ENCODE peak calls at places on chromosomes 1 and 21, in nine cellular contexts. L, X, V, W, G, P, R, E and Q are unnamed samples.

GRCh38 chr1:171663854-171664550 is 11.5 kb upstream of the MYOC start:
- DNase-seq in R (no peak), P (no peak), E (no peak), G (no peak), L (no peak), W (peak; percentile 14), X (no peak), V (no peak), Q (no peak)

GRCh38 chr21:20459838-20460237 is 538.4 kb upstream of the NCAM2 start:
- DNase-seq in V (no peak), L (no peak), X (no peak), E (no peak), W (peak; percentile 8), R (no peak), G (no peak), P (no peak), Q (no peak)

GRCh38 chr21:31872452-31873274 is at the start of gene HUNK:
- DNase-seq in W (peak; percentile 17), V (peak; percentile 12), G (peak; percentile 22), R (peak; percentile 10), E (no peak), X (no peak), P (no peak), L (peak; percentile 15), Q (peak; percentile 58)

GRCh38 chr1:148352470-148353118 is 130.5 kb downstream of the PPIAL4G start:
- DNase-seq in R (no peak), G (no peak), E (no peak), X (no peak), L (no peak), W (no peak), V (no peak), P (no peak), Q (no peak)

GRCh38 chr1:1437904-1438376 is 2.5 kb downstream of the VWA1 start:
- DNase-seq in E (no peak), X (no peak), V (no peak), P (no peak), G (no peak), L (no peak), W (no peak), R (no peak), Q (no peak)

GRCh38 chr21:17976139-17976538 is 157.0 kb upstream of the C21orf91 start:
- DNase-seq in R (no peak), V (peak; percentile 55), G (no peak), P (no peak), X (no peak), W (no peak), E (no peak), L (no peak), Q (no peak)

GRCh38 chr1:55974714-55975441 is 604.5 kb downstream of the PLPP3 start:
- DNase-seq in G (no peak), P (no peak), E (no peak), R (peak; percentile 97), W (peak; percentile 69), L (no peak), V (peak; percentile 83), X (peak; percentile 77), Q (no peak)

GRCh38 chr1:23118957-23119792 is 49.5 kb downstream of the LUZP1 start:
- DNase-seq in R (peak; percentile 54), W (no peak), E (no peak), V (peak; percentile 35), L (no peak), P (no peak), G (no peak), X (no peak), Q (no peak)

GRCh38 chr1:59077739-59078503 is 219.0 kb upstream of the FGGY start:
- DNase-seq in R (no peak), L (no peak), P (no peak), V (no peak), E (no peak), W (no peak), G (no peak), X (no peak), Q (no peak)

GRCh38 chr1:183195146-183195571 is 9.1 kb downstream of the LAMC2 start:
- DNase-seq in X (no peak), P (peak; percentile 81), L (no peak), R (no peak), G (no peak), W (no peak), V (peak; percentile 56), E (peak; percentile 86), Q (no peak)

DNA sequence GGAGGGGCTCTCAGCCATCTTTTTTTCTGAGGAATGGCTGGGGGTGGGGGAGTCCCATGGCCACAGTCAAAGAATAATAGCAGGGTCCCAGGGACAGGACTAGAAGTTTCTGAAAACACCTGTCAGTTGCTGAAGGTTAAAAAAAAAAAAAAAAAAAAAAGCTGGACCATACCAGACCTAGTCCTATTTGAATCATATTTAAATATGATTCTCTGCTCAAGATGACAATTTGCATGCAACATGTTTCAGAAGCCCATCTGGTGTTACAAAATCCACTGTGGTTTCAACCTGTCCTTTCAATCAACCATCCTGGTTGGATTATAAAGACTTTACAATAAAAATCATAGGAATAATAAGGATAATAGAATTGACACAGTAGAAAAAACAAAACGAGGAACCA is 153.7 kb downstream of the TENT5C start:
- DNase-seq in P (no peak), R (no peak), L (no peak), W (no peak), G (no peak), X (no peak), E (peak; percentile 22), V (no peak), Q (no peak)
- H3K4me3 ChIP-seq in P (no peak overlapping the region), R (no peak overlapping the region), L (no peak overlapping the region), W (no peak overlapping the region), G (no peak overlapping the region), X (no peak overlapping the region), E (no peak overlapping the region), V (no peak overlapping the region), Q (no peak overlapping the region)

DNA sequence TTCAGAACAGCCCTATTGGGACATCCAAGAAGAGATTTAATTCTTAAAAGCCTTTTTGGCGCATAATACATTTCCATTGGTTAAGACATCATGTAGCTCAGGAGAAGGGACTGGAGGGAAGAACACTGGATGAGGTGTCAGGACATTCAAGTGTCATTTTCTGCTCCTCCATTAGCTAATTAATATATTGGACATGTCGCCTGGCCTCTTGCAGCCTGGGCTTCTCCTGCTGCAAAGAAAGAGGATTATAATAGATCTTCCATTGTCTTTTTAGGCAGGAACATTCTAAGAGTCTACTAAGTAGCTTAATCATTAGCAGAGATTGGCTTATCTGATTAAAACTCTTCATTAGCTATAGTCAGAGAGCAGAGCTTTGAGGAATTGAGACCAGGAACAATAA is 151.7 kb upstream of the COA6 start:
- DNase-seq in G (no peak), P (no peak), V (no peak), R (no peak), X (no peak), W (no peak), E (no peak), L (no peak), Q (no peak)
- H3K4me3 ChIP-seq in G (no peak overlapping the region), P (no peak overlapping the region), V (no peak overlapping the region), R (no peak overlapping the region), X (no peak overlapping the region), W (no peak overlapping the region), E (no peak overlapping the region), L (no peak overlapping the region), Q (no peak overlapping the region)

DNA sequence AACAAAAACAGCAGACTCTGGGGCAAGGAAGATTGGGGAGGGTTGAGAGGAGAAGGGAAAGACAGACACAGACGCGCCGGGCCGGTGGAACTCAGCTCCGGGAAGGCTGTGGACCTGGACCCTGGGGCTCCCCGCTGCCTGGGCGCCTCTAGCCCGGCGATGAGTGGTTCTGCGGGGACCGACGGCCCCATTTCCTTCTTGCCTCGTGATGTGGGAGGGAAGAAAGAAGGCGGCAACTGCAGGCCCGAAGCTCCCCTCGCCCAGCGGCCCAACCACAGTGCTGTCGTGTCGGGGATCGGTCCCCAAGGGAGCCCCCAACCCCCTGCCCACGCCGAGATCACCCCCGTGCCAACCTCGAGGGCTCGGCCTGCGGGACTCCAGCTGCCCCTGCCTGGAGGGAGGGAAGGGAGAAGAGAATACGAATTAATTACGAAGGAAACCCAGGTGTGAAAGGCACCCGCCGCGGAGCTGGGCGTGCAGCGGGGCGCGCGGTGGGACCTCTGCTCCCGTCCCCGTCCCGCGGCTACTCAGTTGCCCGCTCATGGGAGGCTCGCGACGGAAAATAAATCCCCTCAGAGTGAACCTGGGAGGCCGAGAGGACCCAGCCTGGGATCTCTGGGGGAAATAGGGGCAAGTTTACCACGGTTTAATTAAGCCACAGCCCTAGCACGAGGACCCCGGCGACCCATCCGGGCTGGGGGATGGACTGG is 7.4 kb downstream of the FOXD3 start:
- DNase-seq in E (no peak), R (no peak), P (no peak), W (no peak), L (no peak), V (no peak), G (no peak), X (no peak), Q (no peak)
- H3K4me3 ChIP-seq in E (no peak overlapping the region), R (no peak overlapping the region), P (no peak overlapping the region), W (no peak overlapping the region), L (no peak overlapping the region), V (no peak overlapping the region), G (no peak overlapping the region), X (no peak overlapping the region), Q (peak overlapping the region; percentile 2)

GRCh38 chr1:19557609-19558051 is 72.3 kb upstream of the CAPZB start:
- DNase-seq in E (no peak), L (no peak), R (no peak), V (peak; percentile 45), X (no peak), G (no peak), P (peak; percentile 25), W (peak; percentile 36), Q (no peak)

GRCh38 chr1:19564366-19564765 is 79.0 kb upstream of the CAPZB start:
- DNase-seq in L (no peak), R (no peak), X (no peak), E (no peak), G (peak; percentile 24), P (no peak), W (no peak), V (no peak), Q (no peak)

GRCh38 chr1:19560480-19560879 is 75.1 kb upstream of the CAPZB start:
- DNase-seq in X (no peak), W (no peak), E (no peak), P (no peak), R (no peak), V (no peak), G (no peak), L (no peak), Q (no peak)

GRCh38 chr1:19559641-19560040 is 74.3 kb upstream of the CAPZB start:
- DNase-seq in P (peak; percentile 61), V (peak; percentile 88), L (no peak), G (no peak), E (no peak), W (peak; percentile 81), X (peak; percentile 47), R (peak; percentile 83), Q (no peak)

DNA sequence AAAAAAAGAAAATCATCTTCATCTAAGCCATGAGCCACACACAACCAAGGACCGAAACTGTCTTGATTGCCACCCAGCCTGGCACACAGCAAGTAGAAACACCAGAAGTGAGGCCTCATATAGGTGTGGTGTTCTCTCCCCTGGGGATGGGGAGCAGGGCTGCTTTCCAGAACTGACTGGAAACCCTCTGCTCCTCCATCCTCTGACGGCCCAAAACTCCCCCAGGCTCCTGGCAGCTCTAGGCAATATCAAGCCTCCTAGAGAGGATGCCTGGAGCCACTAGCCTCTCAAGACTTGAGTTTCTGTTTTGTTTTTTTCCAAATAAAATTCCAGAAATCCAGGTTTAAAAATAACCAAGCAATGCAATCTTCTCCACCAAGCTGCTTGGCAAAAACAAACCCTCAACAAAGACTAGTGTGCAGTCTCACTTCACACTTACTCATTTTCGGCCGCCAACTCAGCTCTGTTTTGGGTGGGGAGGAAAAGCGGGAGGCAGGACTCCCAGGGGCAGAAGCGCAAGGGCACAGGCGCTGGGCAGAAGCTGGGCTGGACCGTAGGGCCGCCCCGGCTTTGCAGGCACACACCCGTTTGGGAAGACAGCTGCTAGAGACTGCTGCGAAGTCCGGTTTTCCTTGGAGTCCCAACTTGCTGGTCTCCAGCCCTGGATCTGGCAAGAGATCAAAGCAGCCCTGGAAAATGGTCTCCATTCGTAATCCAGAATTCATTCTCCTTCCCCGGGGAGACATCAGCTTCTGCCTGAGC is 78.2 kb upstream of the CAPZB start:
- DNase-seq in R (peak; percentile 86), L (peak; percentile 66), V (peak; percentile 60), W (peak; percentile 73), P (no peak), X (no peak), G (peak; percentile 81), E (no peak), Q (peak; percentile 52)
- H3K4me3 ChIP-seq in R (peak overlapping the region; percentile 40), L (peak overlapping the region; percentile 18), V (peak overlapping the region; percentile 30), W (peak overlapping the region; percentile 16), P (no peak overlapping the region), X (no peak overlapping the region), G (peak overlapping the region; percentile 33), E (no peak overlapping the region), Q (peak overlapping the region; percentile 45)